ENCODE peak calls at places on chromosomes 12 and 14, in seven cellular contexts. M is neuronal stem cell, R is IMR-90, Z is H9, Y is mesendoderm, B is mesenchymal stem cell, E is trophoblast cell. W is an unnamed sample.
A peak's percentile ranks its signal among the peaks of the same experiment; 100 is the strongest.

GRCh38 chr14:104891664-104892500 is 26.8 kb downstream of the CEP170B start:
- DNase-seq in B (no peak), M (no peak), E (peak; percentile 13), R (no peak), Z (peak; percentile 29), Y (no peak), W (no peak)

GRCh38 chr12:56629459-56630179 is 507 bp downstream of the BAZ2A start:
- DNase-seq in Z (no peak), M (no peak), B (peak; percentile 27), Y (peak; percentile 35), R (no peak), E (peak; percentile 30), W (peak; percentile 52)

GRCh38 chr14:51368721-51369163 is 128.7 kb downstream of the TMX1 start:
- DNase-seq in M (no peak), R (peak; percentile 89), Y (no peak), E (peak; percentile 94), B (peak; percentile 61), Z (no peak), W (no peak)

GRCh38 chr12:76544601-76545261 is 14.8 kb downstream of the OSBPL8 start:
- DNase-seq in B (no peak), Y (no peak), E (no peak), M (no peak), Z (no peak), R (no peak), W (no peak)

GRCh38 chr14:76942288-76942778 is 86.2 kb downstream of the IRF2BPL start:
- DNase-seq in Y (no peak), E (no peak), B (no peak), Z (no peak), M (no peak), R (no peak), W (no peak)

GRCh38 chr12:93072340-93072739 is 143.2 kb upstream of the EEA1 start:
- DNase-seq in R (no peak), M (no peak), Z (no peak), Y (peak; percentile 46), E (no peak), B (no peak), W (no peak)

GRCh38 chr14:24398943-24399801 is at the start of gene NYNRIN:
- DNase-seq in R (peak; percentile 12), M (peak; percentile 62), Z (peak; percentile 73), E (peak; percentile 35), B (peak; percentile 50), Y (peak; percentile 76), W (no peak)

GRCh38 chr12:33770652-33771051 is 251.6 kb upstream of the ALG10 start:
- DNase-seq in Z (no peak), E (no peak), M (no peak), Y (no peak), R (no peak), B (no peak), W (no peak)

GRCh38 chr12:13094349-13094748 is 9.1 kb downstream of the GSG1 start:
- DNase-seq in E (peak; percentile 65), B (peak; percentile 20), M (no peak), R (peak; percentile 70), Z (no peak), Y (no peak), W (no peak)

GRCh38 chr12:65731771-65732170 is 92.5 kb upstream of the HMGA2 start:
- DNase-seq in R (no peak), E (no peak), Z (no peak), M (no peak), Y (no peak), B (no peak), W (no peak)

GRCh38 chr12:19624000-19624399 is 184.7 kb downstream of the AEBP2 start:
- DNase-seq in Z (no peak), M (no peak), Y (no peak), E (no peak), R (no peak), B (no peak), W (no peak)

GRCh38 chr12:49335118-49335954 is 1.7 kb downstream of the C1QL4 start:
- DNase-seq in Y (no peak), Z (no peak), E (no peak), B (no peak), R (no peak), M (no peak), W (no peak)

GRCh38 chr14:101965145-101965531 is 765 bp downstream of the DYNC1H1 start:
- DNase-seq in Z (peak; percentile 61), R (peak; percentile 57), Y (peak; percentile 68), B (peak; percentile 83), E (peak; percentile 73), M (peak; percentile 65), W (peak; percentile 78)

GRCh38 chr12:103632554-103633216 is 45.6 kb downstream of the STAB2 start:
- DNase-seq in Y (peak; percentile 87), Z (peak; percentile 94), B (peak; percentile 42), R (peak; percentile 33), E (peak; percentile 91), M (peak; percentile 58), W (peak; percentile 97)

GRCh38 chr12:87112946-87113345 is 856.8 kb upstream of the MGAT4C start:
- DNase-seq in M (no peak), Y (no peak), R (peak; percentile 13), E (no peak), Z (no peak), B (no peak), W (no peak)

GRCh38 chr12:25768151-25768550 is 190.3 kb upstream of the RASSF8 start:
- DNase-seq in R (no peak), Z (no peak), Y (no peak), B (no peak), M (no peak), E (no peak), W (no peak)

GRCh38 chr12:25761356-25761755 is 197.1 kb upstream of the RASSF8 start:
- DNase-seq in R (no peak), B (no peak), M (no peak), Z (no peak), E (no peak), Y (no peak), W (no peak)

GRCh38 chr12:25767613-25768012 is 190.9 kb upstream of the RASSF8 start:
- DNase-seq in R (peak; percentile 77), B (no peak), M (no peak), E (no peak), Y (no peak), Z (no peak), W (no peak)

GRCh38 chr12:25764409-25764808 is 194.1 kb upstream of the RASSF8 start:
- DNase-seq in M (no peak), B (no peak), R (no peak), E (peak; percentile 87), Z (no peak), Y (no peak), W (no peak)

DNA sequence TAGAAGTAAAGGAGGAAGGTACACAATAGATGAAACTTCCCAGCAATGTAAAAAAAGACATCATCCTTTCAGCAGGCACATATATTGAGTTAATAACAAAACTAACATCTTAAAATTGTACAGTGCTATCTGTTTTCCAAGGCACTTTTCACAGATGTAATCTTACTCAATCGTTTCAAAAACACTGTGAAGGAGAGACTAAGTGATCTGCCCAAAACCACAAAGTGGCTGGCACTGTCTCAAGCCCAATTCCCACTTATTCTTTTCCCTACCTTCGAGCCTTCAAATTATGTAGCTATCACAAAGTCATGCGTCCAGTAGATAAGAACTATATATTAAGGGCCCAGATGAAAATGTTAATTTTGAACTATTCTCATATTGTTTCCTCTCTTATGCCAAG is 193.6 kb upstream of the RASSF8 start:
- DNase-seq in M (no peak), E (no peak), Z (no peak), B (no peak), R (no peak), Y (no peak), W (no peak)
- H3K18ac ChIP-seq in M (no peak overlapping the region), E (no peak overlapping the region), Z (no peak overlapping the region), B (no peak overlapping the region), R (peak overlapping the region; percentile 64), Y (no peak overlapping the region), W (no peak overlapping the region)

DNA sequence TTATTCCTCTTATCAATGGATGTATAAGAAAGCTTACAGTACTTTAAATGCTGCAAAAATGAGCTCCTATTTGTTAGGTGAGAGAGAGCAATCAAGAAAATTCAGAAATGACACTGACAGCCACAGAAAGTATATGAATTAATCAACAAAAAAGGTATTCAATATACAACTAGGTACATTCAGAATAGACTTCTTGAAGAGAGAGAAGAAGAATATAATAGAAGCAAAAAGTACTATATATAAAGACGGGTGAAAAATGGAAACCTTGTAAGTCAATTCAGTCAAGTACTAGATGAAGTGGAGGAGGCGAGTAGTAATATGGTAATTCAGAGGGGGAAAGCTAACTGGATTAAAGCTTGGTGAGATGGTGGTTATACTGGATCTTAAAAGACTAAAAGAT is 74.3 kb downstream of the HEATR5A start:
- DNase-seq in R (no peak), Y (no peak), M (no peak), E (no peak), B (no peak), Z (no peak), W (no peak)
- H3K18ac ChIP-seq in R (no peak overlapping the region), Y (no peak overlapping the region), M (no peak overlapping the region), E (no peak overlapping the region), B (no peak overlapping the region), Z (no peak overlapping the region), W (no peak overlapping the region)

GRCh38 chr12:120259418-120260202 is 5.9 kb downstream of the PXN start:
- DNase-seq in B (no peak), R (peak; percentile 38), Y (no peak), E (peak; percentile 66), M (no peak), Z (peak; percentile 26), W (no peak)

GRCh38 chr12:120258323-120258896 is 7.1 kb downstream of the PXN start:
- DNase-seq in B (no peak), E (no peak), Y (no peak), M (no peak), R (no peak), Z (no peak), W (no peak)

GRCh38 chr12:120260607-120261006 is 4.9 kb downstream of the PXN start:
- DNase-seq in Z (no peak), M (no peak), B (no peak), E (peak; percentile 99), Y (no peak), R (no peak), W (no peak)

GRCh38 chr12:120254809-120255208 is 10.7 kb downstream of the PXN start:
- DNase-seq in R (no peak), Z (peak; percentile 45), B (no peak), Y (no peak), E (no peak), M (no peak), W (no peak)

GRCh38 chr12:120257041-120257821 is 8.3 kb downstream of the PXN start:
- DNase-seq in B (no peak), R (peak; percentile 93), E (no peak), M (no peak), Z (peak; percentile 40), Y (peak; percentile 57), W (no peak)
- H3K18ac ChIP-seq in B (no peak overlapping the region), R (no peak overlapping the region), E (no peak overlapping the region), M (peak overlapping the region; percentile 21), Z (no peak overlapping the region), Y (no peak overlapping the region), W (peak overlapping the region; percentile 19)

GRCh38 chr12:80707830-80708534 is 548 bp downstream of the MYF6 start:
- DNase-seq in R (no peak), Y (peak; percentile 31), B (no peak), Z (no peak), M (no peak), E (no peak), W (peak; percentile 72)

GRCh38 chr12:80702889-80703605 is 4.4 kb upstream of the MYF6 start:
- DNase-seq in E (peak; percentile 67), R (peak; percentile 77), B (peak; percentile 64), Y (peak; percentile 31), M (no peak), Z (no peak), W (no peak)

GRCh38 chr12:80701388-80701787 is 6.0 kb upstream of the MYF6 start:
- DNase-seq in M (no peak), E (no peak), Y (no peak), R (peak; percentile 1), Z (no peak), B (no peak), W (no peak)

GRCh38 chr12:80707126-80707829 is at the start of gene MYF6:
- DNase-seq in B (no peak), M (no peak), Y (no peak), Z (no peak), R (no peak), E (no peak), W (no peak)

GRCh38 chr12:80704430-80704829 is 3.0 kb upstream of the MYF6 start:
- DNase-seq in M (no peak), E (no peak), B (no peak), Y (no peak), R (no peak), Z (no peak), W (no peak)
- H3K18ac ChIP-seq in M (no peak overlapping the region), E (no peak overlapping the region), B (no peak overlapping the region), Y (no peak overlapping the region), R (no peak overlapping the region), Z (no peak overlapping the region), W (no peak overlapping the region)